ENCODE peak calls at places on chromosomes 16 and 17, in nine cellular contexts. W is testis, O is GM06990, T is stomach, D is SK-N-SH, S is neural progenitor cell, C is heart left ventricle, J is lung, Z is GM12878. A is an unnamed sample.
A peak's percentile ranks its signal among the peaks of the same experiment; 100 is the strongest.

GRCh38 chr17:68196394-68197090 is 51.3 kb upstream of the AMZ2 start:
- DNase-seq in W (no peak), O (no peak), T (no peak), D (no peak), S (peak; percentile 33), C (no peak), J (no peak), Z (no peak), A (no peak)

GRCh38 chr16:64165368-64165767 is 956.5 kb downstream of the CDH11 start:
- DNase-seq in W (no peak), O (no peak), T (no peak), D (no peak), S (no peak), C (no peak), J (no peak), Z (no peak), A (no peak)

GRCh38 chr16:56848056-56848936 is 16.7 kb upstream of the SLC12A3 start:
- DNase-seq in W (no peak), O (no peak), T (no peak), D (no peak), S (no peak), C (no peak), J (no peak), Z (no peak), A (no peak)

GRCh38 chr17:81387235-81388060 is 7.8 kb upstream of the BAHCC1 start:
- DNase-seq in W (no peak), O (no peak), T (peak; percentile 53), D (peak; percentile 75), S (peak; percentile 86), C (peak; percentile 76), J (peak; percentile 63), Z (no peak), A (no peak)

GRCh38 chr16:47069841-47070584 is 73.7 kb downstream of the NETO2 start:
- DNase-seq in W (no peak), O (no peak), T (no peak), D (no peak), S (no peak), C (no peak), J (no peak), Z (no peak), A (no peak)

GRCh38 chr17:34764716-34765115 is 185.3 kb downstream of the TMEM132E start:
- DNase-seq in W (no peak), O (no peak), T (no peak), D (no peak), S (peak; percentile 50), C (no peak), J (no peak), Z (no peak), A (no peak)

GRCh38 chr16:64499211-64499610 is 622.7 kb downstream of the CDH11 start:
- DNase-seq in W (no peak), O (no peak), T (no peak), D (no peak), S (no peak), C (no peak), J (no peak), Z (no peak), A (no peak)

GRCh38 chr16:89605186-89605970 is 8.1 kb upstream of the DPEP1 start:
- DNase-seq in W (no peak), O (no peak), T (no peak), D (no peak), S (no peak), C (no peak), J (no peak), Z (no peak), A (no peak)

GRCh38 chr16:79659352-79659751 is 58.8 kb upstream of the MAF start:
- DNase-seq in W (no peak), O (no peak), T (no peak), D (no peak), S (no peak), C (no peak), J (no peak), Z (no peak), A (no peak)

GRCh38 chr17:4362141-4362540 is 4.3 kb downstream of the UBE2G1 start:
- DNase-seq in W (peak; percentile 37), O (no peak), T (no peak), D (no peak), S (no peak), C (no peak), J (no peak), Z (no peak), A (no peak)
- TF ChIP-seq CTCF in W (no peak), O (no peak), T (no peak), D (peak; percentile 21), S (no peak), C (no peak), J (no peak), Z (peak; percentile 26), A (peak; percentile 19)

GRCh38 chr16:28505489-28506137 is 1.0 kb downstream of the IL27 start:
- DNase-seq in W (no peak), O (no peak), T (no peak), D (no peak), S (no peak), C (no peak), J (no peak), Z (no peak), A (no peak)
- H3K4me3 ChIP-seq in W (no peak overlapping the region), O (no peak overlapping the region), T (no peak overlapping the region), D (no peak overlapping the region), S (no peak overlapping the region), C (no peak overlapping the region), J (no peak overlapping the region), Z (no peak overlapping the region), A (no peak overlapping the region)

GRCh38 chr16:9075299-9076071 is 16.0 kb upstream of the HAPSTR1 start:
- DNase-seq in W (no peak), O (no peak), T (no peak), D (no peak), S (no peak), C (no peak), J (no peak), Z (no peak), A (no peak)

GRCh38 chr16:9081183-9081582 is 10.3 kb upstream of the HAPSTR1 start:
- DNase-seq in W (no peak), O (no peak), T (no peak), D (no peak), S (no peak), C (no peak), J (no peak), Z (no peak), A (no peak)

GRCh38 chr16:9072806-9073341 is 18.6 kb upstream of the HAPSTR1 start:
- DNase-seq in W (no peak), O (peak; percentile 37), T (no peak), D (no peak), S (no peak), C (no peak), J (no peak), Z (peak; percentile 44), A (no peak)

GRCh38 chr16:9079430-9079812 is 12.0 kb upstream of the HAPSTR1 start:
- DNase-seq in W (no peak), O (no peak), T (no peak), D (no peak), S (no peak), C (no peak), J (no peak), Z (no peak), A (no peak)

DNA sequence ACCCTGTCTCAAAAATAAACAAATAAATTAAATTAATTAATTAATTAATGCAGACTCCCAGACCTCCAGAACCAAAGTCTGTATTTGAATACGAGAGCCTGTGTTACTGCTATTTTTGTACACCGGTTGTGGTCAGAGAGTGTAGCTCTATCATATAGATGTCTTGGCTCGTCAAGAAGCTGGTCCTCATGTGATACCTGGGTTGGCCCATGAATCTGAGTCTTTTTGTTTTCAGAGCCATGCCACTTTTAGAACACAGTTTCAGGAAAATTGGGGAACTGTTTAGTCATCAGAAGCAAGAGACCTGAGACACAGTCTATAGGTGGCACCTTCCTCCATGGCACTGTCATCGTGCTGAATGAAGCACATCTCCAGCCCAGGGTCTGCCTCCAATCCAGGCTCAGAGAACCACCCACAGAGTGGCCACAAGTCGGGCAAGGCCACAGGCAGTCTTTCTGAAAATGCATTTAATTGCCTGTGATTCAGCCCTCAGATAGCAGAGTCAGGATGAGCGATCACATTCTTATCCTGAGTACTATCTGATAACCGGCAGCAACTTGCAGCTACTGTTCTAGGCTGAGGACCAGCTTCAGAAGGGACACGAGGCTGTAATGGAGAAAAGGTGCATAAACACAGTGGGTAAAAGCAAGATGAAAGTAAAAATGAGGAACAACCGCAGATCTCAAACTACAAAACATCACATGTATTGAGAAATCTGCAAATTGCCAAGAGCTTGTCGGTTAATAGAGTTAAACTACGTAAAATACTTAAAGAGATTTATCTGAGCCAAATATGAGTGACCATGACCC is 14.2 kb upstream of the HAPSTR1 start:
- DNase-seq in W (no peak), O (no peak), T (no peak), D (peak; percentile 37), S (no peak), C (no peak), J (no peak), Z (no peak), A (no peak)
- TF ChIP-seq CTCF in W (no peak), O (no peak), T (no peak), D (no peak), S (no peak), C (no peak), J (no peak), Z (no peak), A (no peak)

DNA sequence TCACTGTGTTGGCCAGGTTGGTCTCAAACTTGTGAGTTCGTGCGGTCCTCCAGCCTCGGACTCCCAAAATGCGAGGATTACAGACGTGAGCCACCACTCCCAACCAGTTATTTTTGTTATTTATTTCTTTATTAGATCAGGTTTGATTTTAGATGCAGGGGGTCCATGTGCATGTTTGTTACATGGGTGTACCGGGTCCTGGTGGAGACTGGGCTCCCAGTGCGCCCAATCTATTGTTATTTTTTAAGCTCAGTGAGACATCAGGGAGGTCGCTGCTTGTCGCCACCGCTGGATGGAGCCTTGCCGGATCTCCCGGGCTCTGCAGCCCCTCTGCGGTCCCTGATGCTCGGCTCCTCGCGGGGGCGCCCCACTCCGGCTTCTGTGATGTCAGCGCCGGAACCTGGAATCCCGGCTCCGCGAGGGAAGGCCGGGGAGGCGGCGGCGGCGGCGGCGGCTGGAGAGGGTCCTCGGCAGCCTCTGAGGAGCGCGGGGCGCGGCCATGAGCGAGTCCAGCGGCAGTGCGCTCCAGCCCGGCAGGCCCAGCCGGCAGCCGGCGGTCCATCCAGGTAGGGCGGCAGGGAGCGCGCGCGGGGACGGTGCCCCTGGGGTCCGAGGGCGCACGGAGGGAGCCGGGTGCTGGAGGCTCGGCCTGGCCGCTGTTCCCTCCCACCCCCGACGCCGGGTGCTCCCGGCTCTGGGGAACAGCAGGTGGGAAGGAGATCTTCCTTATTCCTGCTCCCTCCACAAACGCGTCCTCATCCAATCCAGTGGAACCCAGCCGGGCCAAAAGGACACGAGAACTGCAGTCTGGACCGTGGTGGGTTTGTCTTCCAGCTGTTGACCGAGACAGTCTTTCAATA is at the start of gene TMC7:
- DNase-seq in W (peak; percentile 89), O (peak; percentile 22), T (peak; percentile 83), D (peak; percentile 94), S (peak; percentile 97), C (peak; percentile 84), J (peak; percentile 88), Z (no peak), A (no peak)
- H3K4me3 ChIP-seq in W (peak within 1 kb of the TSS; percentile 60), O (no peak within 1 kb of the TSS), T (peak within 1 kb of the TSS; percentile 57), D (peak within 1 kb of the TSS; percentile 61), S (peak within 1 kb of the TSS; percentile 81), C (peak within 1 kb of the TSS; percentile 85), J (peak within 1 kb of the TSS; percentile 43), Z (peak within 1 kb of the TSS; percentile 44), A (peak within 1 kb of the TSS; percentile 41)

A was measured in esophagus squamous epithelium.